ENCODE peak calls at places on chromosomes 7 and 10, in eight cellular contexts. U, K, S, E, N, W, T and C are unnamed samples.

GRCh38 chr7:143477501-143478150 is at the start of gene TAS2R41:
- DNase-seq in U (no peak), K (no peak), S (no peak), E (no peak), N (no peak), W (no peak), T (no peak), C (no peak)

GRCh38 chr10:14009315-14010082 is 321.2 kb downstream of the FRMD4A start:
- DNase-seq in U (peak), K (no peak), S (no peak), E (peak), N (no peak), W (peak), T (peak), C (peak)

GRCh38 chr10:89301231-89301630 is 615 bp upstream of the IFIT2 start:
- DNase-seq in U (no peak), K (no peak), S (peak), E (no peak), N (no peak), W (no peak), T (peak), C (peak)

GRCh38 chr10:132570771-132571564 is 33.4 kb downstream of the INPP5A start:
- DNase-seq in U (no peak), K (no peak), S (no peak), E (peak), N (no peak), W (no peak), T (no peak), C (no peak)

GRCh38 chr10:59894114-59894513 is 12.2 kb downstream of the CCDC6 start:
- DNase-seq in U (peak), K (no peak), S (no peak), E (no peak), N (no peak), W (no peak), T (peak), C (peak)

GRCh38 chr7:92880212-92881090 is 44.1 kb upstream of the CDK6 start:
- DNase-seq in U (no peak), K (peak), S (no peak), E (no peak), N (no peak), W (no peak), T (peak), C (peak)

GRCh38 chr10:111303887-111304286 is 227.1 kb downstream of the ADRA2A start:
- DNase-seq in U (no peak), K (no peak), S (no peak), E (no peak), N (no peak), W (no peak), T (no peak), C (no peak)

GRCh38 chr10:1035201-1035600 is 9.5 kb upstream of the IDI2 start:
- DNase-seq in U (no peak), K (no peak), S (no peak), E (no peak), N (no peak), W (no peak), T (no peak), C (no peak)

GRCh38 chr7:41685684-41686083 is 17.2 kb downstream of the INHBA start:
- DNase-seq in U (no peak), K (no peak), S (peak), E (no peak), N (no peak), W (no peak), T (peak), C (no peak)

GRCh38 chr7:88357295-88357694 is 50.6 kb upstream of the STEAP4 start:
- DNase-seq in U (peak), K (peak), S (peak), E (no peak), N (no peak), W (no peak), T (peak), C (no peak)